ENCODE peak calls at places on chromosomes 5 and 9, in four cellular contexts. C is Right ventricle myocardium superior, R is fibroblast of the conjunctiva, F is mesendoderm. K is an unnamed sample.

GRCh38 chr9:89498845-89499480 is 1.1 kb upstream of the SEMA4D start:
- DNase-seq in C (no peak), R (no peak), F (no peak), K (no peak)

GRCh38 chr9:127876026-127876763 is 1.3 kb downstream of the AK1 start:
- DNase-seq in C (no peak), R (no peak), F (no peak), K (no peak)

GRCh38 chr5:11912-12311 is 80.1 kb upstream of the PLEKHG4B start:
- DNase-seq in C (no peak), R (no peak), F (peak; percentile 22), K (no peak)

GRCh38 chr5:153629027-153629426 is 138.6 kb downstream of the GRIA1 start:
- DNase-seq in C (no peak), R (peak; percentile 89), F (peak; percentile 98), K (peak; percentile 98)

GRCh38 chr9:121698627-121699270 is 47.3 kb downstream of the DAB2IP start:
- DNase-seq in C (no peak), R (no peak), F (peak; percentile 77), K (peak; percentile 75)

GRCh38 chr5:95993261-95993660 is 31.6 kb upstream of the ELL2 start:
- DNase-seq in C (no peak), R (no peak), F (no peak), K (no peak)

GRCh38 chr9:23743041-23743440 is 83.0 kb downstream of the ELAVL2 start:
- DNase-seq in C (no peak), R (no peak), F (no peak), K (no peak)

GRCh38 chr9:114504341-114505186 is 709 bp downstream of the WHRN start:
- DNase-seq in C (peak; percentile 64), R (no peak), F (peak; percentile 70), K (peak; percentile 89)

GRCh38 chr9:36401179-36401740 is 1.2 kb upstream of the RNF38 start:
- DNase-seq in C (no peak), R (no peak), F (peak; percentile 83), K (peak; percentile 91)

GRCh38 chr5:95771109-95771708 is 40.1 kb downstream of the RHOBTB3 start:
- DNase-seq in C (no peak), R (no peak), F (no peak), K (no peak)

GRCh38 chr5:95697781-95698681 is 15.2 kb upstream of the SPATA9 start:
- DNase-seq in C (no peak), R (no peak), F (peak; percentile 97), K (peak; percentile 97)

GRCh38 chr5:178306430-178307225 is 74.0 kb upstream of the PHYKPL start:
- DNase-seq in C (peak; percentile 24), R (no peak), F (peak; percentile 27), K (peak; percentile 50)

GRCh38 chr5:154534457-154535050 is 56.5 kb upstream of the HAND1 start:
- DNase-seq in C (no peak), R (no peak), F (peak; percentile 30), K (peak; percentile 80)

GRCh38 chr9:81410201-81410600 is 279.1 kb downstream of the TLE1 start:
- DNase-seq in C (no peak), R (no peak), F (no peak), K (peak; percentile 58)

GRCh38 chr9:78614892-78615291 is 318.0 kb downstream of the PSAT1 start:
- DNase-seq in C (no peak), R (no peak), F (no peak), K (no peak)

GRCh38 chr9:23686257-23686656 is 139.8 kb downstream of the ELAVL2 start:
- DNase-seq in C (no peak), R (no peak), F (peak; percentile 82), K (peak; percentile 95)

GRCh38 chr9:35919212-35920003 is 10.1 kb downstream of the SPAAR start:
- DNase-seq in C (no peak), R (no peak), F (no peak), K (no peak)

GRCh38 chr9:124216474-124217176 is 41.1 kb upstream of the NEK6 start:
- DNase-seq in C (peak; percentile 67), R (no peak), F (no peak), K (peak; percentile 39)

GRCh38 chr5:73118331-73119011 is 1.9 kb upstream of the TMEM171 start:
- DNase-seq in C (no peak), R (no peak), F (no peak), K (no peak)

GRCh38 chr5:89346573-89346972 is 463.6 kb upstream of the MEF2C start:
- DNase-seq in C (no peak), R (no peak), F (no peak), K (no peak)

GRCh38 chr9:18906656-18907395 is 126.2 kb downstream of the SAXO1 start:
- DNase-seq in C (no peak), R (peak; percentile 24), F (no peak), K (peak; percentile 70)

K was measured in islet precursor cell.